ENCODE peak calls at places on chromosomes 12 and 14, in four cellular contexts. I, G, X and R are unnamed samples.

GRCh38 chr12:34400423-34400881 is 378.2 kb downstream of the ALG10 start:
- DNase-seq in X (no peak), I (no peak), G (peak), R (no peak)

GRCh38 chr14:69644814-69645213 is 33.4 kb downstream of the SUSD6 start:
- DNase-seq in G (no peak), I (no peak), X (no peak), R (no peak)

GRCh38 chr14:55707365-55707804 is 127.4 kb downstream of the KTN1 start:
- DNase-seq in X (no peak), G (no peak), I (peak), R (peak)

GRCh38 chr12:25794580-25794979 is 163.9 kb upstream of the RASSF8 start:
- DNase-seq in X (no peak), G (no peak), I (no peak), R (no peak)

GRCh38 chr12:102659200-102659911 is 179.0 kb upstream of the IGF1 start:
- DNase-seq in I (no peak), X (no peak), G (no peak), R (no peak)

GRCh38 chr14:102591372-102591943 is 991 bp upstream of the RCOR1 start:
- DNase-seq in I (no peak), G (peak), X (no peak), R (no peak)

GRCh38 chr12:27787559-27787958 is 7.5 kb upstream of the MANSC4 start:
- DNase-seq in I (no peak), G (no peak), X (peak), R (no peak)

GRCh38 chr12:76083761-76084276 is 666 bp downstream of the NAP1L1 start:
- DNase-seq in G (peak), I (peak), X (peak), R (no peak)

GRCh38 chr12:123533672-123534643 is at the start of gene RILPL1:
- DNase-seq in X (no peak), I (no peak), G (peak), R (no peak)

GRCh38 chr12:112901271-112901670 is 5.5 kb upstream of the OAS1 start:
- DNase-seq in G (no peak), X (no peak), I (no peak), R (no peak)

GRCh38 chr14:53603994-53604393 is 352.6 kb downstream of the BMP4 start:
- DNase-seq in I (no peak), G (no peak), X (no peak), R (no peak)

GRCh38 chr12:112584266-112584722 is 165.5 kb downstream of the PTPN11 start:
- DNase-seq in X (no peak), G (no peak), I (no peak), R (no peak)

GRCh38 chr12:87661770-87662402 is 367.3 kb downstream of the C12orf50 start:
- DNase-seq in I (peak), X (no peak), G (no peak), R (no peak)

GRCh38 chr12:132279184-132279889 is 50.1 kb downstream of the GALNT9 start:
- DNase-seq in X (no peak), G (peak), I (no peak), R (no peak)

GRCh38 chr12:7444076-7444475 is at the start of gene CD163L1:
- DNase-seq in G (no peak), X (no peak), I (no peak), R (no peak)

GRCh38 chr14:22780105-22780679 is 13.7 kb downstream of the OXA1L start:
- DNase-seq in X (no peak), I (no peak), G (no peak), R (no peak)

GRCh38 chr14:61889914-61890351 is 127.7 kb downstream of the SNAPC1 start:
- DNase-seq in I (no peak), G (no peak), X (no peak), R (no peak)

GRCh38 chr12:55797068-55797467 is 20.5 kb downstream of the SARNP start:
- DNase-seq in I (peak), G (no peak), X (no peak), R (no peak)

GRCh38 chr12:25894759-25895158 is 63.7 kb upstream of the RASSF8 start:
- DNase-seq in X (no peak), I (no peak), G (no peak), R (no peak)

GRCh38 chr12:69024907-69025306 is 91.9 kb upstream of the CPM start:
- DNase-seq in X (no peak), G (no peak), I (peak), R (no peak)

GRCh38 chr12:27331927-27332324 is 710 bp upstream of the BMAL2 start:
- DNase-seq in G (no peak), X (no peak), I (peak), R (no peak)

GRCh38 chr14:94624537-94625352 is 12.6 kb downstream of the SERPINA3 start:
- DNase-seq in X (no peak), I (no peak), G (no peak), R (no peak)

GRCh38 chr12:43338848-43339526 is 213.0 kb downstream of the ADAMTS20 start:
- DNase-seq in G (no peak), I (peak), X (no peak), R (peak)

GRCh38 chr14:66281036-66281776 is 205.0 kb upstream of the CCDC196 start:
- DNase-seq in X (no peak), G (no peak), I (no peak), R (no peak)

GRCh38 chr12:16076553-16076952 is 165.4 kb downstream of the DERA start:
- DNase-seq in I (peak), G (no peak), X (no peak), R (no peak)

GRCh38 chr12:93737457-93738198 is 60.5 kb downstream of the CRADD start:
- DNase-seq in G (no peak), X (no peak), I (no peak), R (no peak)

GRCh38 chr14:65214741-65215140 is 112.4 kb upstream of the MAX start:
- DNase-seq in G (no peak), I (no peak), X (no peak), R (no peak)

GRCh38 chr14:55122441-55122986 is 6.5 kb upstream of the LGALS3 start:
- DNase-seq in I (peak), G (peak), X (no peak), R (no peak)

GRCh38 chr12:27243804-27244679 is at the start of gene STK38L:
- DNase-seq in I (peak), X (peak), G (peak), R (peak)

GRCh38 chr12:109277899-109278762 is 31.0 kb downstream of the FOXN4 start:
- DNase-seq in X (peak), I (peak), G (no peak), R (peak)

GRCh38 chr14:51205486-51205885 is 34.6 kb upstream of the TMX1 start:
- DNase-seq in I (no peak), G (no peak), X (no peak), R (no peak)

GRCh38 chr14:51206462-51206861 is 33.6 kb upstream of the TMX1 start:
- DNase-seq in I (no peak), X (no peak), G (no peak), R (no peak)

GRCh38 chr14:51201890-51202289 is 38.2 kb upstream of the TMX1 start:
- DNase-seq in I (no peak), X (no peak), G (no peak), R (no peak)

GRCh38 chr14:51203881-51204280 is 36.2 kb upstream of the TMX1 start:
- DNase-seq in I (no peak), G (no peak), X (no peak), R (no peak)

GRCh38 chr14:51202914-51203665 is 37.0 kb upstream of the TMX1 start:
- DNase-seq in G (no peak), I (no peak), X (no peak), R (no peak)
- H3K4me3 ChIP-seq in G (no peak), I (no peak), X (no peak), R (no peak)

GRCh38 chr12:53949631-53950440 is 4.9 kb upstream of the HOXC12 start:
- DNase-seq in I (no peak), G (no peak), X (no peak), R (no peak)

GRCh38 chr12:53951577-53952334 is 2.9 kb upstream of the HOXC12 start:
- DNase-seq in X (no peak), G (no peak), I (no peak), R (no peak)

GRCh38 chr12:53948650-53949593 is 5.8 kb upstream of the HOXC12 start:
- DNase-seq in G (no peak), X (no peak), I (no peak), R (no peak)

GRCh38 chr12:53950789-53951576 is 3.7 kb upstream of the HOXC12 start:
- DNase-seq in X (no peak), I (no peak), G (no peak), R (no peak)

DNA sequence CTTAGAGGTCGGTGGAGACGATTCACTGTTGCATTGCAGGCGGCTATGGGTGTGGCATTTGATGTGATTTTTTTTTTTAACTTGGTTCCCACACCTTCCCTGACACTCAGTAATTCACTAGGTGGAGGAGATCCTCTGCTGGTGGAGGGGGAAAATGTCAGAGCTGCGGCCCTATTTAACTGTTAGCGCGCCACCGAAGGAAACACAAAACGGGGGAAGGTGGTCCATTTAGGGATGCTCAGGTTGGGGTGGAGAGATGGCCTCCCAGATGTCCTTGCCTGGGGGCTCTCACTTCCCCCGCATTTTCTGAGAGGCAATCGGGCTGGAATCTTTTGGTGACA is 4.3 kb upstream of the HOXC12 start:
- DNase-seq in G (no peak), X (no peak), I (no peak), R (no peak)
- TF ChIP-seq CTCF in G (no peak), X (no peak), I (no peak), R (no peak)

DNA sequence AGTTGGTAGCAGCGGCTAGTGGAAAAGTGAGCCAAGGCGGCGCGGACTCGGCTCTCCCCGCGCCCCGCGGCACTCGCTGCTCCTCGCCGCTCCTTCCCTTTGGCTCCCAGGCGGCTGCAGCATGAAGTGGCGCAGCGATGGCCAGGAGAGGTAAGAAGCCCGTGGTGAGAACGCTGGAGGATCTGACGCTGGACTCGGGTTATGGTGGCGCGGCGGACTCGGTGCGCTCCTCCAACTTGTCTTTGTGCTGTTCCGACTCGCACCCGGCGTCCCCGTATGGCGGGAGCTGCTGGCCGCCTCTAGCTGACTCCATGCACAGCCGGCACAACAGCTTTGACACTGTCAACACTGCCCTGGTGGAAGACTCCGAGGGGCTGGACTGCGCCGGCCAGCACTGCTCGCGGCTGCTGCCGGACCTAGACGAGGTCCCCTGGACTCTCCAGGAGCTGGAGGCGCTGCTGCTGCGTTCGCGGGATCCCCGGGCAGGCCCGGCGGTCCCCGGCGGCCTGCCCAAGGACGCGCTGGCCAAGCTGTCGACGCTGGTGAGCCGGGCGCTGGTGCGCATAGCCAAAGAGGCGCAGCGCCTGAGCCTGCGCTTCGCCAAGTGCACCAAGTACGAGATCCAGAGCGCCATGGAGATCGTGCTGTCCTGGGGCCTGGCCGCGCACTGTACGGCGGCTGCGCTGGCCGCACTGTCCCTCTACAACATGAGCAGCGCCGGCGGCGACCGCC is 225.6 kb upstream of the CRY1 start:
- DNase-seq in I (peak), X (no peak), G (no peak), R (no peak)
- H3K4me3 ChIP-seq in I (peak), X (peak), G (no peak), R (peak)

GRCh38 chr12:47811581-47812484 is 7.9 kb downstream of the HDAC7 start:
- DNase-seq in I (peak), G (no peak), X (no peak), R (peak)

GRCh38 chr12:47811070-47811391 is 8.7 kb downstream of the HDAC7 start:
- DNase-seq in I (no peak), X (no peak), G (no peak), R (no peak)

GRCh38 chr12:47807338-47807737 is 12.4 kb downstream of the HDAC7 start:
- DNase-seq in G (no peak), X (no peak), I (no peak), R (no peak)

GRCh38 chr12:47808049-47808448 is 11.7 kb downstream of the HDAC7 start:
- DNase-seq in X (no peak), I (no peak), G (peak), R (no peak)

GRCh38 chr12:47808574-47809380 is 10.9 kb downstream of the HDAC7 start:
- DNase-seq in X (no peak), G (no peak), I (peak), R (no peak)
- TF ChIP-seq CTCF in X (no peak), G (no peak), I (peak), R (no peak)

GRCh38 chr12:62771828-62772227 is 163.1 kb downstream of the PPM1H start:
- DNase-seq in X (no peak), I (no peak), G (no peak), R (no peak)
- H3K4me3 ChIP-seq in X (no peak), I (no peak), G (no peak), R (no peak)

GRCh38 chr12:9367828-9368227 is 159.6 kb upstream of the PZP start:
- DNase-seq in I (no peak), G (no peak), X (no peak), R (no peak)

GRCh38 chr12:9367201-9367600 is 159.0 kb upstream of the PZP start:
- DNase-seq in X (no peak), G (no peak), I (no peak), R (no peak)

GRCh38 chr12:9372202-9372601 is 164.0 kb upstream of the PZP start:
- DNase-seq in I (peak), G (no peak), X (no peak), R (no peak)
- TF ChIP-seq CTCF in I (peak), G (no peak), X (peak), R (peak)

DNA sequence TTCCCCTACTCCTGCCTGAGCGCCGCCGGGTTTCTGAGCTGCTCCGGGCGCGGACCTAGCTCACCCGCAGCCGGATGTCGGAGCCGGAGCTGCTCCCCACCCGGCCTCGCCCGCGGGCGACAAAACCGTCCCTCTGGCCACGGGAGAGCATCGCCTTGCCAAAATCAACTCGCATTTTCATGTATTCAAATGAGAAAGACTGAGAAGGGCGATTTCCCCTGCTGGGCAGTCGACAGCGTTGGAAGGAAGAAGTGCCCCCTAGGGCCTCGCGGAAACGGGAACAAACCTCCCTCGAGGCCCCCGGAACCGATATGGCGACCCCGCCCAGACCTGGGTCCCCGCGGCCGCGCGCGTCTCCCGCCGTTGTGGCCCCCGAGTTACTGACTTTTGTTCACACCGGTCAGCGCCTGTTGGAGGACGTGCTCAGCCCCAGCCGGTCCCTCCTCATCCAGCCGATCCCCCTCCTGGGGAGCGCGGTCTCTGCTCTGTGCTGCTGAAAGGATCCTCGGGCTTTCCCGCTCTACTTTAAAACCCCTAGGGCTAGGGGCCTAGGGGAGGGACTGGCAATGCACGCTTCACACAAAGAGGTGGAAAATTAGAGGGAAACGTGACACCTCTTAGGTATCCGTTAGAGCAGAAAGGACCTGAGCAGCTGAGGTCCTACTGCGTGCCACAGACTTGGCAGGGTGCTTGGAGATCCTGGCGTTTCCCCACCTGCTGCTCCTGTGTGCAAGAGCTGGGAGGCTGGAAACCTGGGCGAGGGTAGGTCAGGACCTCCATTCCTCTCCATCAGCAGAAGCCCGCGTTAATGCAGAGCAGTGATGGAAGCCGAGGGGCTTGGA is 4.3 kb downstream of the TTC6 start:
- DNase-seq in G (no peak), I (peak), X (no peak), R (no peak)
- H3K4me3 ChIP-seq in G (peak), I (peak), X (no peak), R (peak)